ENCODE peak calls at places on chromosomes 5 and 9, in eight cellular contexts. L, V, H, Y, J, T, P and D are unnamed samples.

GRCh38 chr9:38062498-38063362 is 6.3 kb downstream of the SHB start:
- DNase-seq in V (no peak), Y (no peak), P (no peak), T (no peak), L (no peak), H (no peak), J (no peak), D (no peak)

GRCh38 chr9:128298535-128299482 is 22.7 kb downstream of the SWI5 start:
- DNase-seq in Y (no peak), T (no peak), L (no peak), P (no peak), J (no peak), V (no peak), H (no peak), D (no peak)

GRCh38 chr9:70031141-70031545 is 12.5 kb upstream of the MAMDC2 start:
- DNase-seq in P (no peak), V (no peak), T (no peak), Y (no peak), L (no peak), H (no peak), J (peak; percentile 36), D (no peak)

GRCh38 chr5:145408048-145408341 is 427.1 kb downstream of the PRELID2 start:
- DNase-seq in Y (no peak), J (no peak), V (no peak), T (no peak), P (no peak), L (no peak), H (no peak), D (no peak)

GRCh38 chr5:159402328-159402727 is 72.0 kb upstream of the IL12B start:
- DNase-seq in V (no peak), P (no peak), J (no peak), Y (no peak), H (no peak), L (peak; percentile 25), T (no peak), D (no peak)

GRCh38 chr9:38650564-38650963 is 30.2 kb upstream of the ANKRD18A start:
- DNase-seq in H (no peak), V (no peak), L (no peak), Y (no peak), T (no peak), P (no peak), J (no peak), D (no peak)

GRCh38 chr9:129235931-129236331 is 57.9 kb upstream of the IER5L start:
- DNase-seq in H (no peak), V (no peak), T (peak; percentile 15), L (no peak), Y (no peak), J (no peak), P (no peak), D (no peak)

GRCh38 chr5:171794470-171794869 is 8.9 kb downstream of the SMIM23 start:
- DNase-seq in P (no peak), J (no peak), V (no peak), H (no peak), T (no peak), L (no peak), Y (no peak), D (no peak)

GRCh38 chr5:126615286-126615685 is 14.5 kb downstream of the PHAX start:
- DNase-seq in P (no peak), J (no peak), Y (no peak), L (no peak), V (no peak), H (no peak), T (no peak), D (no peak)

GRCh38 chr9:133711428-133712220 is 26.5 kb downstream of the SARDH start:
- DNase-seq in J (no peak), H (no peak), L (no peak), T (peak; percentile 66), P (no peak), Y (peak; percentile 54), V (peak; percentile 53), D (no peak)

GRCh38 chr9:117729375-117729774 is 25.2 kb downstream of the TLR4 start:
- DNase-seq in L (no peak), V (no peak), P (no peak), J (no peak), T (no peak), Y (no peak), H (no peak), D (no peak)

GRCh38 chr5:180340856-180341255 is 12.3 kb downstream of the GFPT2 start:
- DNase-seq in Y (no peak), J (no peak), V (no peak), H (no peak), T (peak; percentile 27), P (no peak), L (no peak), D (no peak)

GRCh38 chr5:37859805-37860204 is 20.0 kb upstream of the GDNF start:
- DNase-seq in T (no peak), V (no peak), H (no peak), P (no peak), Y (no peak), J (no peak), L (no peak), D (no peak)

GRCh38 chr9:106921341-106921899 is 58.5 kb downstream of the ZNF462 start:
- DNase-seq in L (peak; percentile 26), H (no peak), J (peak; percentile 66), Y (no peak), V (peak; percentile 78), P (no peak), T (peak; percentile 63), D (peak; percentile 85)

GRCh38 chr5:124919752-124920151 is 173.3 kb upstream of the ZNF608 start:
- DNase-seq in J (no peak), T (no peak), V (no peak), H (no peak), L (no peak), P (no peak), Y (no peak), D (no peak)

GRCh38 chr5:124920909-124921666 is 174.6 kb upstream of the ZNF608 start:
- DNase-seq in J (no peak), Y (no peak), T (no peak), L (no peak), V (no peak), P (no peak), H (no peak), D (no peak)

GRCh38 chr5:124923131-124923530 is 176.7 kb upstream of the ZNF608 start:
- DNase-seq in J (no peak), Y (no peak), V (no peak), T (no peak), P (no peak), L (peak; percentile 6), H (no peak), D (peak; percentile 46)

GRCh38 chr5:124922255-124922975 is 176.0 kb upstream of the ZNF608 start:
- DNase-seq in L (no peak), Y (no peak), T (no peak), H (no peak), J (no peak), P (no peak), V (no peak), D (no peak)

DNA sequence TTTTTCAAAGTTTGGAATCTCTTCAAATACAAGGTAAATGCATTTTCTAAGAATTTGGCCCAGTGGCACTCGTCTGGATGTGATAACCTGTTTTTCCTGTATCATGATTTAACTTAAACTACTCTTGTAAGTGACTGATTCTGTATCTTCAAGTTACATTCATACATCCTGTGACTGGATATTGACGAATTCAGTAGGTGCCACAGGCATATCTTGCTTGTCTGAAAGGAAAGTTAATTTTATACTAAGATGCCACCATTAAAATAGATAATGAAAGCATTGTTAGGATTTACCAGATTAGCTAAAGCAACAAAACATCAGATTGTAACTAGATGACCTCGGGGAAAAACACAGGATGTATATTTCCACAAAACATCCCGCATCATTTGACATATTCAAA is 175.3 kb upstream of the ZNF608 start:
- DNase-seq in P (no peak), T (no peak), J (no peak), Y (no peak), H (no peak), L (no peak), V (no peak), D (no peak)
- H3K4me3 ChIP-seq in P (no peak overlapping the region), T (no peak overlapping the region), J (no peak overlapping the region), Y (no peak overlapping the region), H (no peak overlapping the region), L (no peak overlapping the region), V (no peak overlapping the region), D (no peak overlapping the region)

DNA sequence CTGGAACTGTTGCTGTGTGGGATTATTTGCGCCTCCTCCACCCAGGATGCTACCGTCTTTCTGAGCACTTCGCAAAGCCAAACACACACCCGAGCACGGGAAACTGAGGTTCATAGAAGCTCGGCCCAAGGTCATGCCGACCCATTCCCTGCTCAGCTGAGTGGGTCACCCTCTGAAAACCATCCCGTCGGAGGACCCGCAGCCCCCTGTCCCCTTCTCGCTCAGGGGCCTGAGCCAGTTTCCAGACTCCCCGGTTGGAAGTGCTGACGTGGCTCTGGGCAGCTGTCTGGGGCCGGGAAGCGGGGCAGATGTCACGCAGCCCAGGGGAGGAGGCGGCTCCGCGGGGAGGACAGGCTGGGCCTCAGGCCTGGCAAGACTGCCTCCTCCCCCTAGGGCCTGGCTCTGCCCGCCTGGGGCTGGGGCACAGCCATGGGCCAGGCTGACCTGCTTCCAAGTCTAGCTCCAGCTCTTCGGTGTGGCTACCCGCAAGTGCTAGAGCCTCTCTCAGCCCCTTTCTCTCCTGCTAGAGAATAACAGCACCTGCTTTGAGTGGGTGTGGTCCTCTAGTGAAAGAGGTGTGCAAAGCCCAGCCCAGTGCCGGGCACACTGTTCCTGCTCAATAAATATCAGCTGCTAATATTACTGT is 9.9 kb upstream of the CXXC5 start:
- DNase-seq in V (peak; percentile 75), H (peak; percentile 95), P (no peak), J (peak; percentile 57), Y (peak; percentile 92), T (peak; percentile 93), L (peak; percentile 94), D (peak; percentile 82)
- TF ChIP-seq POLR2A in V (no peak), H (no peak), P (no peak), J (peak; percentile 8), Y (no peak), T (no peak), L (peak; percentile 83), D (no peak)

GRCh38 chr5:170293273-170293672 is 4.3 kb downstream of the LCP2 start:
- DNase-seq in H (no peak), J (no peak), T (peak; percentile 59), L (no peak), Y (peak; percentile 69), V (peak; percentile 43), P (no peak), D (no peak)
- H3K4me3 ChIP-seq in H (no peak overlapping the region), J (no peak overlapping the region), T (no peak overlapping the region), L (no peak overlapping the region), Y (no peak overlapping the region), V (no peak overlapping the region), P (no peak overlapping the region), D (no peak overlapping the region)

DNA sequence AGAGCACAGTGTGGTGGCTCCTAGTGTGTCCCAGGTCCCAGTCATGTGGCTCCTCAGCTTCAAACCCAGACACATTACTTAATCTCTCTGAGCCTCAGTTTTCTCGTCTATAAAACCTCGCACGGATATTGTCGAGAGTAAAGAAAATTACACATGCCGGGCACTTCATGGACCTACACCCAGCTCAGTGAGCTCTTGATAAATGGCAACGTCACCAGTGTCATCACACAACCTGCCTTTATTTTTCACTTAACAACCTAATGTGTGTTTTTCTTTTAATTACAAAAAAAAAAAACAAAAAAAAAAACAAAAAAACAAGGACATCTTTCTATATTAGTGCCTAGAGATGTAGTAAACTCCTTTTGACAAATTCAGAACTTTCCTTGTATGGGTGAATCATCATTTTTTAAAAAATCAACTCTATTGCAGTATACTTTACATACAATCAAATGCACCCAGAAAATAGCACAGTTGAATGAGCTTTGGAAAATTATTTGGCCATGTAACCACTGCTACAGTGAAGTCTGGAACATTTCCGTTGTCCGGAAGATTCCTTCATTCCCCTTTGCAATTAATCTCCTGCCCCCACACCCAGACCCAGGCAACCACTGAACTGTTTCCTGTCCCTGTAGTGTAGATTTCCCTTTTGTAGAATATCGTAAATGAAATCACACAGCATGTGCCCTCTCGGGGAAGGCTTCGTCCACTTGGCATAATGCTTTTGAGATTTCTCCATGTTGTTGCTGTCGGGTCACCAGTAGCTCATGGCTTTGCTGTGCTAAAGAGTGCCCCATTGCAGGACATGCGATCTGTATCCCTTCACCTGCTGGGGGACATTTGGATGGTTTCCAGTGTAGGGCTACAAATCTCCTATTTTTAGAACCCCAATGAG is 100.4 kb upstream of the LARP1 start:
- DNase-seq in H (no peak), T (no peak), L (no peak), P (no peak), J (no peak), V (no peak), Y (no peak), D (no peak)
- TF ChIP-seq POLR2A in H (no peak), T (no peak), L (no peak), P (no peak), J (no peak), V (no peak), Y (no peak), D (no peak)